ENCODE peak calls at places on chromosomes 1 and 21, in four cellular contexts. P is HAP-1, V is IMR-90, T is PC-9. X is an unnamed sample.

GRCh38 chr1:213381572-213382084 is 330.6 kb downstream of the RPS6KC1 start:
- DNase-seq in T (no peak), P (no peak), V (peak), X (no peak)

GRCh38 chr1:44030606-44031050 is 634 bp downstream of the SLC6A9 start:
- DNase-seq in P (peak), V (peak), T (no peak), X (no peak)

GRCh38 chr1:154429841-154430611 is 24.9 kb downstream of the IL6R start:
- DNase-seq in P (no peak), V (no peak), T (no peak), X (no peak)

GRCh38 chr1:224582041-224582440 is 34.1 kb upstream of the CNIH3 start:
- DNase-seq in T (no peak), P (no peak), V (peak), X (no peak)

GRCh38 chr1:1940123-1940425 is 21.0 kb upstream of the TMEM52 start:
- DNase-seq in T (no peak), V (no peak), P (no peak), X (no peak)

GRCh38 chr1:147168626-147169058 is 3.6 kb downstream of the PRKAB2 start:
- DNase-seq in V (peak), T (no peak), P (no peak), X (no peak)

GRCh38 chr21:34094949-34095348 is 21.6 kb downstream of the MRPS6 start:
- DNase-seq in P (no peak), V (no peak), T (no peak), X (no peak)

GRCh38 chr1:207885129-207886032 is 25.5 kb downstream of the CD34 start:
- DNase-seq in T (peak), P (peak), V (peak), X (peak)

GRCh38 chr1:23585321-23586022 is 26.2 kb upstream of the ID3 start:
- DNase-seq in P (no peak), T (peak), V (peak), X (no peak)

GRCh38 chr1:85957760-85958159 is 198.8 kb downstream of the COL24A1 start:
- DNase-seq in V (no peak), P (no peak), T (peak), X (no peak)

GRCh38 chr1:178686407-178686806 is 38.6 kb upstream of the RALGPS2 start:
- DNase-seq in P (no peak), V (no peak), T (no peak), X (no peak)

GRCh38 chr1:95067069-95067468 is 5.7 kb downstream of the ALG14 start:
- DNase-seq in T (no peak), P (no peak), V (no peak), X (no peak)

GRCh38 chr1:31739281-31739853 is 24.8 kb downstream of the ADGRB2 start:
- DNase-seq in P (no peak), V (no peak), T (no peak), X (peak)

X was measured in HCT116.